ENCODE peak calls at places on chromosomes 13 and 19, in four cellular contexts. X, O, N and G are unnamed samples.

GRCh38 chr19:10514211-10515145 is 2.8 kb downstream of the S1PR5 start:
- DNase-seq in X (no peak), N (no peak), O (peak), G (no peak)

GRCh38 chr19:38417544-38418506 is 8.2 kb downstream of the RASGRP4 start:
- DNase-seq in N (no peak), O (peak), X (no peak), G (no peak)

GRCh38 chr13:81957121-81957520 is 1616.2 kb upstream of the SPRY2 start:
- DNase-seq in N (no peak), O (no peak), X (no peak), G (no peak)

GRCh38 chr19:28213476-28214082 is 999.4 kb downstream of the UQCRFS1 start:
- DNase-seq in O (no peak), X (no peak), N (peak), G (no peak)

GRCh38 chr13:43333176-43333575 is 309.8 kb downstream of the DNAJC15 start:
- DNase-seq in N (no peak), O (no peak), X (no peak), G (no peak)

GRCh38 chr19:49318296-49318695 is 6.7 kb downstream of the SLC6A16 start:
- DNase-seq in O (no peak), N (no peak), X (no peak), G (no peak)

GRCh38 chr13:58300974-58301681 is 669.6 kb downstream of the PCDH17 start:
- DNase-seq in X (no peak), N (no peak), O (no peak), G (no peak)

GRCh38 chr19:29492761-29493160 is 33.0 kb upstream of the VSTM2B start:
- DNase-seq in O (peak), X (no peak), N (no peak), G (no peak)

GRCh38 chr13:27472441-27472840 is 22.1 kb upstream of the MTIF3 start:
- DNase-seq in N (no peak), O (no peak), X (no peak), G (no peak)

GRCh38 chr19:30640266-30640965 is 268.2 kb downstream of the ZNF536 start:
- DNase-seq in N (no peak), X (no peak), O (peak), G (no peak)

GRCh38 chr19:14090509-14091085 is at the start of gene SAMD1:
- DNase-seq in N (peak), O (peak), X (no peak), G (peak)

GRCh38 chr19:548841-549830 is 5.3 kb downstream of the GZMM start:
- DNase-seq in N (no peak), X (no peak), O (no peak), G (no peak)

GRCh38 chr13:113405481-113406300 is 41.8 kb upstream of the GRTP1 start:
- DNase-seq in N (no peak), O (no peak), X (no peak), G (no peak)

GRCh38 chr13:65966991-65967451 is 1263.1 kb downstream of the PCDH9 start:
- DNase-seq in N (peak), X (no peak), O (peak), G (peak)

GRCh38 chr13:27183561-27184147 is 12.0 kb upstream of the USP12 start:
- DNase-seq in N (peak), X (no peak), O (no peak), G (peak)

GRCh38 chr13:36530050-36530789 is 97.9 kb downstream of the CCNA1 start:
- DNase-seq in O (no peak), N (peak), X (no peak), G (no peak)

GRCh38 chr19:4361152-4362037 is 18.0 kb downstream of the MPND start:
- DNase-seq in X (no peak), O (no peak), N (no peak), G (no peak)

GRCh38 chr19:49851456-49852259 is 699 bp downstream of the PTOV1 start:
- DNase-seq in O (peak), N (no peak), X (no peak), G (no peak)

GRCh38 chr19:16014923-16015804 is 61.1 kb upstream of the TPM4 start:
- DNase-seq in O (no peak), N (no peak), X (no peak), G (no peak)

GRCh38 chr19:8609210-8610040 is 1.1 kb downstream of the ADAMTS10 start:
- DNase-seq in O (peak), X (no peak), N (peak), G (peak)

GRCh38 chr19:4365341-4365740 is 22.0 kb downstream of the MPND start:
- DNase-seq in N (no peak), X (no peak), O (no peak), G (no peak)

GRCh38 chr19:13057744-13058143 is 44.9 kb downstream of the LYL1 start:
- DNase-seq in N (no peak), X (no peak), O (no peak), G (no peak)

GRCh38 chr19:51139299-51140018 is 2.6 kb upstream of the SIGLEC7 start:
- DNase-seq in N (no peak), X (no peak), O (no peak), G (no peak)

GRCh38 chr13:61294467-61295186 is 121.0 kb downstream of the PCDH20 start:
- DNase-seq in X (no peak), N (no peak), O (no peak), G (no peak)

GRCh38 chr19:3683866-3684816 is 16.1 kb downstream of the PIP5K1C start:
- DNase-seq in O (no peak), N (peak), X (no peak), G (no peak)

GRCh38 chr13:35760678-35761308 is 284.3 kb upstream of the MAB21L1 start:
- DNase-seq in N (no peak), X (no peak), O (no peak), G (no peak)

GRCh38 chr19:46303702-46304397 is 7.0 kb downstream of the HIF3A start:
- DNase-seq in N (peak), X (no peak), O (no peak), G (no peak)

GRCh38 chr19:51259348-51260245 is 8.7 kb downstream of the SIGLECL1 start:
- DNase-seq in X (peak), N (peak), O (peak), G (no peak)

GRCh38 chr13:91797567-91797966 is 399.1 kb downstream of the GPC5 start:
- DNase-seq in X (no peak), O (no peak), N (no peak), G (no peak)

GRCh38 chr13:69580255-69580654 is 527.4 kb upstream of the ATXN8OS start:
- DNase-seq in N (no peak), O (no peak), X (no peak), G (no peak)

GRCh38 chr19:12952488-12953455 is 4.3 kb downstream of the GADD45GIP1 start:
- DNase-seq in X (no peak), O (peak), N (peak), G (peak)

GRCh38 chr19:6610934-6611370 is 20.0 kb upstream of the CD70 start:
- DNase-seq in O (peak), X (no peak), N (peak), G (peak)

GRCh38 chr13:95437561-95437960 is 115.0 kb upstream of the CLDN10 start:
- DNase-seq in X (no peak), N (no peak), O (no peak), G (no peak)

GRCh38 chr13:105960326-105960725 is 575.1 kb downstream of the EFNB2 start:
- DNase-seq in O (no peak), X (no peak), N (no peak), G (peak)

GRCh38 chr19:17235618-17236413 is 9.8 kb downstream of the OCEL1 start:
- DNase-seq in X (no peak), O (peak), N (peak), G (peak)

GRCh38 chr19:39057615-39058014 is 25.3 kb upstream of the FBXO27 start:
- DNase-seq in X (no peak), O (no peak), N (no peak), G (no peak)

GRCh38 chr19:30649934-30650614 is 277.9 kb downstream of the ZNF536 start:
- DNase-seq in X (peak), O (peak), N (peak), G (peak)

GRCh38 chr13:24279267-24279666 is 30.1 kb upstream of the C1QTNF9 start:
- DNase-seq in N (no peak), O (no peak), X (no peak), G (no peak)

GRCh38 chr19:1522838-1523237 is 1.0 kb upstream of the PLK5 start:
- DNase-seq in X (no peak), O (no peak), N (no peak), G (no peak)

GRCh38 chr13:113651511-113652403 is 6.2 kb downstream of the ATP4B start:
- DNase-seq in O (no peak), X (no peak), N (no peak), G (no peak)